ENCODE peak calls at places on chromosomes 2 and 18, in five cellular contexts. B, C, N, Y and D are unnamed samples.

GRCh38 chr18:78125497-78125896 is 854.1 kb upstream of the SALL3 start:
- DNase-seq in B (no peak), C (no peak), N (no peak), Y (no peak), D (no peak)

GRCh38 chr2:183089192-183089851 is 10.8 kb downstream of the DUSP19 start:
- DNase-seq in B (no peak), C (no peak), N (no peak), Y (no peak), D (no peak)

GRCh38 chr18:63293930-63294329 is 25.6 kb downstream of the BCL2 start:
- DNase-seq in B (no peak), C (no peak), N (no peak), Y (no peak), D (no peak)

GRCh38 chr2:168538534-168538933 is 82.5 kb downstream of the CERS6 start:
- DNase-seq in B (no peak), C (no peak), N (no peak), Y (no peak), D (no peak)

GRCh38 chr2:119111115-119111975 is 47.2 kb downstream of the C1QL2 start:
- DNase-seq in B (no peak), C (no peak), N (no peak), Y (no peak), D (no peak)

GRCh38 chr2:132460781-132461180 is 44.2 kb downstream of the GPR39 start:
- DNase-seq in B (no peak), C (no peak), N (no peak), Y (no peak), D (no peak)

GRCh38 chr2:11357428-11357972 is 13.1 kb upstream of the ROCK2 start:
- DNase-seq in B (no peak), C (no peak), N (no peak), Y (no peak), D (peak; percentile 36)

GRCh38 chr18:62881509-62882016 is 166.2 kb downstream of the PHLPP1 start:
- DNase-seq in B (peak; percentile 3), C (no peak), N (no peak), Y (peak; percentile 52), D (no peak)

GRCh38 chr2:41853427-41854191 is 194.2 kb upstream of the PKDCC start:
- DNase-seq in B (peak; percentile 34), C (no peak), N (no peak), Y (no peak), D (peak; percentile 51)